ENCODE peak calls at places on chromosomes 4 and X, in seven cellular contexts. O is GM23248, U is tibial artery, V is ascending aorta, R is transverse colon, H is endodermal cell, L is SJSA1. Y is an unnamed sample.

GRCh38 chrX:102155806-102156179 is at the start of gene BEX5:
- DNase-seq in O (peak; percentile 54), U (peak; percentile 44), V (peak; percentile 21), R (peak; percentile 68), H (peak; percentile 88), L (no peak), Y (peak; percentile 14)

GRCh38 chrX:28586291-28586690 is 955 bp upstream of the IL1RAPL1 start:
- DNase-seq in O (no peak), U (no peak), V (no peak), R (peak; percentile 10), H (peak; percentile 75), L (no peak), Y (no peak)

GRCh38 chr4:26856906-26857277 is 3.7 kb upstream of the STIM2 start:
- DNase-seq in O (peak; percentile 18), U (no peak), V (no peak), R (no peak), H (no peak), L (no peak), Y (no peak)

GRCh38 chrX:137166591-137166990 is 132.8 kb upstream of the GPR101 start:
- DNase-seq in O (no peak), U (no peak), V (no peak), R (no peak), H (peak; percentile 82), L (no peak), Y (no peak)

GRCh38 chrX:3326721-3327120 is 19.7 kb downstream of the MXRA5 start:
- DNase-seq in O (peak; percentile 49), U (no peak), V (no peak), R (no peak), H (no peak), L (no peak), Y (no peak)

GRCh38 chr4:71107732-71108131 is 114.3 kb downstream of the DCK start:
- DNase-seq in O (no peak), U (no peak), V (no peak), R (no peak), H (no peak), L (no peak), Y (no peak)

GRCh38 chr4:189825466-189825865 is 115.2 kb upstream of the FRG1 start:
- DNase-seq in O (no peak), U (no peak), V (no peak), R (no peak), H (no peak), L (no peak), Y (no peak)

GRCh38 chr4:25165916-25166315 is 5.7 kb upstream of the SEPSECS start:
- DNase-seq in O (no peak), U (no peak), V (no peak), R (no peak), H (no peak), L (no peak), Y (no peak)

GRCh38 chrX:57211906-57212305 is 74.6 kb upstream of the FAAH2 start:
- DNase-seq in O (no peak), U (no peak), V (no peak), R (no peak), H (peak; percentile 50), L (no peak), Y (no peak)

GRCh38 chrX:20397587-20397986 is 130.9 kb upstream of the RPS6KA3 start:
- DNase-seq in O (no peak), U (no peak), V (no peak), R (no peak), H (no peak), L (no peak), Y (no peak)

GRCh38 chrX:148371251-148371650 is 129.2 kb upstream of the AFF2 start:
- DNase-seq in O (no peak), U (no peak), V (no peak), R (no peak), H (no peak), L (no peak), Y (no peak)

GRCh38 chr4:48472794-48473193 is 10.3 kb upstream of the SLC10A4 start:
- DNase-seq in O (no peak), U (no peak), V (no peak), R (no peak), H (no peak), L (no peak), Y (no peak)

GRCh38 chr4:36280555-36280954 is 861 bp upstream of the DTHD1 start:
- DNase-seq in O (no peak), U (no peak), V (no peak), R (no peak), H (peak; percentile 64), L (no peak), Y (no peak)

GRCh38 chrX:123814343-123814742 is 45.5 kb upstream of the XIAP start:
- DNase-seq in O (peak; percentile 29), U (no peak), V (no peak), R (no peak), H (no peak), L (no peak), Y (no peak)

GRCh38 chrX:46327229-46328081 is 217.8 kb downstream of the ZNF674 start:
- DNase-seq in O (peak; percentile 55), U (no peak), V (no peak), R (peak; percentile 31), H (peak; percentile 95), L (peak; percentile 89), Y (no peak)

GRCh38 chr4:48944659-48945290 is 38.2 kb upstream of the OCIAD2 start:
- DNase-seq in O (no peak), U (no peak), V (no peak), R (peak; percentile 22), H (peak; percentile 84), L (no peak), Y (no peak)

GRCh38 chr4:16765549-16765948 is 132.9 kb downstream of the LDB2 start:
- DNase-seq in O (no peak), U (no peak), V (no peak), R (no peak), H (no peak), L (no peak), Y (no peak)

GRCh38 chr4:26379837-26380236 is 59.0 kb downstream of the RBPJ start:
- DNase-seq in O (no peak), U (no peak), V (no peak), R (no peak), H (no peak), L (no peak), Y (no peak)

GRCh38 chrX:54494166-54494969 is 1.7 kb downstream of the FGD1 start:
- DNase-seq in O (peak; percentile 41), U (no peak), V (no peak), R (no peak), H (no peak), L (no peak), Y (no peak)

GRCh38 chr4:51843309-51844156 is 580 bp downstream of the DCUN1D4 start:
- DNase-seq in O (peak; percentile 86), U (peak; percentile 83), V (peak; percentile 36), R (peak; percentile 73), H (peak; percentile 87), L (peak; percentile 82), Y (peak; percentile 57)

GRCh38 chr4:152112887-152113286 is 352.1 kb upstream of the GATB start:
- DNase-seq in O (no peak), U (no peak), V (no peak), R (no peak), H (no peak), L (no peak), Y (no peak)

GRCh38 chr4:85783900-85784299 is 308.9 kb downstream of the ARHGAP24 start:
- DNase-seq in O (no peak), U (no peak), V (no peak), R (no peak), H (no peak), L (no peak), Y (no peak)
- H3K4me1 ChIP-seq in O (peaks cover 73% of the 10 kb centered on the region), U (no peaks in the 10 kb centered on the region), V (peaks cover 20% of the 10 kb centered on the region), R (peaks cover 7% of the 10 kb centered on the region), H (no peaks in the 10 kb centered on the region), L (peaks cover 59% of the 10 kb centered on the region), Y (peaks cover 44% of the 10 kb centered on the region)

GRCh38 chr4:176995-177394 is 52.7 kb downstream of the ZNF718 start:
- DNase-seq in O (no peak), U (no peak), V (no peak), R (no peak), H (no peak), L (no peak), Y (no peak)

GRCh38 chr4:175986-176385 is 51.7 kb downstream of the ZNF718 start:
- DNase-seq in O (no peak), U (no peak), V (no peak), R (no peak), H (no peak), L (no peak), Y (no peak)

GRCh38 chr4:173666-174314 is 49.5 kb downstream of the ZNF718 start:
- DNase-seq in O (no peak), U (no peak), V (no peak), R (no peak), H (no peak), L (no peak), Y (no peak)
- H3K9me3 ChIP-seq in O (peaks cover 5% of the 10 kb centered on the region), U (peaks cover 23% of the 10 kb centered on the region), V (peaks cover 97% of the 10 kb centered on the region), R (peaks cover 87% of the 10 kb centered on the region), H (peaks cover 85% of the 10 kb centered on the region), L (no peaks in the 10 kb centered on the region), Y (peaks cover 87% of the 10 kb centered on the region)

GRCh38 chr4:55186700-55187099 is 61.3 kb upstream of the KDR start:
- DNase-seq in O (no peak), U (no peak), V (no peak), R (no peak), H (peak; percentile 76), L (no peak), Y (no peak)

GRCh38 chr4:55181606-55182005 is 56.2 kb upstream of the KDR start:
- DNase-seq in O (no peak), U (no peak), V (no peak), R (no peak), H (no peak), L (no peak), Y (no peak)

GRCh38 chr4:55184600-55185523 is 59.5 kb upstream of the KDR start:
- DNase-seq in O (peak; percentile 60), U (no peak), V (no peak), R (peak; percentile 38), H (peak; percentile 86), L (no peak), Y (no peak)

GRCh38 chr4:55186123-55186522 is 60.7 kb upstream of the KDR start:
- DNase-seq in O (no peak), U (no peak), V (no peak), R (no peak), H (no peak), L (no peak), Y (no peak)

DNA sequence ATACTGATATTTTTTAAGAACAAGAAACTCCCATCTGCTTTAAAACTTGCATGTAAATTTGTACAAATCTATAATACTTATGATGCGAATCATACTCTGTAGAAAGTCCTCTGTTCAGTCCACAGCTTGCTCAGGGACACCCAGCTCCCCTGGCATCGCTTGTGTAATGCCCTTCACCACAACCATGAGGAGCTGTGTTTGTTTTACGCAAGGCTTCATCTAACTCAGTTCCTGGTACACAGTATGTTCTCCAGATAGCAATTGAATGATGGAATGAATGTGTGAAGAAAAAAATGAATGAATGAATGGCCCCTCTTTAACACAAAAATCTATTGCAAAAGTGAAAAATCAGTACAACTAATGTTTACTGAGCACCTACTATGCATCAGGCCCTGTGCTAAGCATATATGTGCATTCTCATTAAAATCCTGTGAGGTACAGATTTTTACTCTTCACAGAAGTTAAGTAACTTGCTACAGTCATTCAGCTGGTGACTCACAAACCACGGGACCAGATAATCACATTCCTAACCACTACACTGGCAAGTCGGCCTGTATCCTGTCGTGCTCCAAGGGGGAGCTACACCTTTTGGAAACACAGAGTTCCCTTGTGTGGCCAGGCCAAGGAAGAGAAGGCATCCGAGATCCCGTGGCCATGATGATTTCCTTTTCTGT is 58.7 kb upstream of the KDR start:
- DNase-seq in O (peak; percentile 94), U (no peak), V (no peak), R (no peak), H (peak; percentile 84), L (peak; percentile 84), Y (no peak)
- H3K4me1 ChIP-seq in O (peaks cover 31% of the 10 kb centered on the region), U (no peaks in the 10 kb centered on the region), V (no peaks in the 10 kb centered on the region), R (no peaks in the 10 kb centered on the region), H (peaks cover 14% of the 10 kb centered on the region), L (peaks cover 47% of the 10 kb centered on the region), Y (no peaks in the 10 kb centered on the region)

GRCh38 chrX:76919761-76920160 is 492.3 kb downstream of the MAGEE1 start:
- DNase-seq in O (no peak), U (no peak), V (no peak), R (no peak), H (no peak), L (no peak), Y (no peak)
- H3K9me3 ChIP-seq in O (no peaks in the 10 kb centered on the region), U (no peaks in the 10 kb centered on the region), V (no peaks in the 10 kb centered on the region), R (no peaks in the 10 kb centered on the region), H (no peaks in the 10 kb centered on the region), L (no peaks in the 10 kb centered on the region), Y (no peaks in the 10 kb centered on the region)

Y was measured in thoracic aorta.